ENCODE peak calls at places on chromosomes 6 and 20, in nine cellular contexts. R, K, Z, E, O, I, X, Q and A are unnamed samples.

GRCh38 chr6:42293579-42293978 is 75.9 kb upstream of the MRPS10 start:
- DNase-seq in R (no peak), K (no peak), Z (no peak), E (no peak), O (no peak), I (no peak), X (no peak), Q (no peak), A (no peak)

GRCh38 chr6:105783333-105783945 is 302.7 kb upstream of the PRDM1 start:
- DNase-seq in R (no peak), K (no peak), Z (no peak), E (no peak), O (no peak), I (no peak), X (no peak), Q (no peak), A (no peak)

GRCh38 chr6:6714498-6715360 is 126.2 kb downstream of the LY86 start:
- DNase-seq in R (no peak), K (no peak), Z (no peak), E (no peak), O (no peak), I (no peak), X (no peak), Q (peak), A (no peak)

GRCh38 chr6:97815413-97815812 is 532.4 kb upstream of the MMS22L start:
- DNase-seq in R (no peak), K (no peak), Z (no peak), E (no peak), O (no peak), I (no peak), X (no peak), Q (no peak), A (no peak)

GRCh38 chr6:41757268-41757667 is 10.1 kb upstream of the PGC start:
- DNase-seq in R (no peak), K (no peak), Z (no peak), E (no peak), O (no peak), I (no peak), X (no peak), Q (no peak), A (no peak)

GRCh38 chr20:36745234-36745926 is 510 bp downstream of the NDRG3 start:
- DNase-seq in R (peak), K (no peak), Z (peak), E (no peak), O (no peak), I (peak), X (no peak), Q (peak), A (peak)

GRCh38 chr6:139030211-139030530 is 1.6 kb downstream of the ABRACL start:
- DNase-seq in R (no peak), K (no peak), Z (no peak), E (no peak), O (no peak), I (no peak), X (no peak), Q (no peak), A (no peak)

GRCh38 chr6:78533426-78533825 is 333.9 kb upstream of the IRAK1BP1 start:
- DNase-seq in R (no peak), K (no peak), Z (no peak), E (no peak), O (no peak), I (no peak), X (no peak), Q (no peak), A (no peak)

DNA sequence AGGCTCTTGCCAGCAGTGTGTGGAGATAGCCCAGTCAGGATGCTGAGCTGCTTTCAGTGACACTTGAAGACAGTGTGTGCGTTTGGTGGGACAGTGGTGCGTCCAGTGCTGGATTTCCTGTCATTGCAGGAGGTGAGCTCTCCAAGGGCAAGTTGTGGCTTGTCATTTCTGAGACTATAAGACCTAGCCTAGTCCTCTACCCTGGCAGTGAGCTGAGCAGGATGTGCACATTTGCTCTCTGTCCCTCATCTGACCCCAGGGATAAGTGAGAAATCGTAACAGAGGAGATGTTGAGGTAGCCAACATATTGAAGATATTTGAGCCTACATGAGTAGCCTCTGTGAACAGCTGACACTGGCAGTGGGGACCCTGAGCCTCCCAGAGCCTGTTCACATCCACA is 47.8 kb upstream of the RNF8 start:
- DNase-seq in R (no peak), K (no peak), Z (no peak), E (no peak), O (no peak), I (no peak), X (no peak), Q (no peak), A (no peak)
- TF ChIP-seq EP300 in R (no peak), K (no peak), Z (no peak), E (no peak), O (no peak), I (no peak), X (no peak), Q (no peak), A (no peak)

DNA sequence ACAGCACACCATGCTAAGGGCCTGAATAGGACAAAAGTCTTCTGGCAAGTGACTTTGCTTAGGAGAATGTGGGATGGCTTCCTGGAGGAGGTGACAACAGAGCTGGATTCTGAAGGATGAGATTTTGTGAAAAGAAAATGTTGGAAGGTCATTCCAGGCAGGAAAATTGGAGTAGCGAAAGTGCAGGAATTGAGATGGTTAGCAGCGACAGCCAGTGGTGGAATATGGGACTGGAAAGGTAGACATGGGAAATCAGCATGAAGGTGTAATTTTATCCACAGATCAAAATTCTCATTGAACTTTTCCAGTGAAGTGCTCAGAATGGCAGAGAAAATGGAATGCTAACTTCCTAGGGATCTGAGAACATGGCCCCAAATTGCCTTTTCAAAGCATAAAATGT is 5.7 kb upstream of the BACH2 start:
- DNase-seq in R (no peak), K (no peak), Z (no peak), E (no peak), O (no peak), I (no peak), X (no peak), Q (no peak), A (no peak)
- TF ChIP-seq CTCF in R (no peak), K (no peak), Z (no peak), E (no peak), O (no peak), I (peak), X (no peak), Q (no peak), A (no peak)

GRCh38 chr6:85449818-85450577 is at the start of gene NT5E:
- DNase-seq in R (peak), K (peak), Z (peak), E (peak), O (peak), I (peak), X (no peak), Q (peak), A (peak)
- TF ChIP-seq POLR2A in R (peak), K (no peak), Z (peak), E (peak), O (peak), I (peak), X (peak), Q (peak), A (no peak)

DNA sequence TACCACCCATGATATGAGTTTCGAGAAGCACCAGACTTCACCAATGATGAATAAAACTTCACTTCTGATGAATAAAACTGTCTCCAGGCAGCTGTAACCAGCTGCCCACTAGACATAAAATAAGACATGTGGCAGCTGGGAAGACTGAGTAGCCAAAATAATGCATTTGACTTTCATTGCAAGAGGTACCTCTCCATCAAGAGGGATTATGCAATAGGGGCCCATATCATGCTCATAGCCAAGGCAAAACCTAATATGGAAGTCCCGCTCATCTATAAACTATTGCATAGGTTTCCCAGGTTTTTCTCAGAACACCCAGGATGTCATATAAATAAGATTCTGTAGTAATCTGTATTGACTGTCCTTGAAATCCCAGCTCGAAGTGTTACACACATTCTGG is 155.5 kb downstream of the SIM1 start:
- DNase-seq in R (no peak), K (no peak), Z (no peak), E (no peak), O (no peak), I (no peak), X (no peak), Q (no peak), A (no peak)
- TF ChIP-seq EP300 in R (no peak), K (no peak), Z (no peak), E (no peak), O (no peak), I (no peak), X (no peak), Q (no peak), A (no peak)

DNA sequence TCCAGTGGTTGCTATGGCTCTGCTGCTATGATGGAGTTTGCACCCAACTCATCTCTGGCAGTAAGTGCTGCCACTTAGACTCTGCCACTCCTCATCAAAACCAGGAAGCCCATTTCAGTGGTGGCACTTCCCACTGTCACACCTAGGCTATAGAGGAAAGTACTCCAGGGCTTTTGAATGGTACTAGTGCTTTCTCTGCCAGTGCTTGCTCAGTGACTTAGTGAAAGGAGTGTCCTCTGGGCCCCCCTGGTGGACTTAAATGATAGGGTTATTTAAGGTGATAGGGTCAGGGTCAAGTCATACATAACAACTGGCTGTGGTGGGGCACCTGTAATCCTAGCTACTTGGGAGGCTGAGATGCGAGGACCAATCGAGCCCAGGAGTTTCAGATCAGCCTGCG is 22.8 kb downstream of the FITM2 start:
- DNase-seq in R (peak), K (no peak), Z (no peak), E (no peak), O (no peak), I (peak), X (no peak), Q (no peak), A (no peak)
- TF ChIP-seq CTCF in R (no peak), K (no peak), Z (no peak), E (no peak), O (no peak), I (peak), X (no peak), Q (no peak), A (no peak)

DNA sequence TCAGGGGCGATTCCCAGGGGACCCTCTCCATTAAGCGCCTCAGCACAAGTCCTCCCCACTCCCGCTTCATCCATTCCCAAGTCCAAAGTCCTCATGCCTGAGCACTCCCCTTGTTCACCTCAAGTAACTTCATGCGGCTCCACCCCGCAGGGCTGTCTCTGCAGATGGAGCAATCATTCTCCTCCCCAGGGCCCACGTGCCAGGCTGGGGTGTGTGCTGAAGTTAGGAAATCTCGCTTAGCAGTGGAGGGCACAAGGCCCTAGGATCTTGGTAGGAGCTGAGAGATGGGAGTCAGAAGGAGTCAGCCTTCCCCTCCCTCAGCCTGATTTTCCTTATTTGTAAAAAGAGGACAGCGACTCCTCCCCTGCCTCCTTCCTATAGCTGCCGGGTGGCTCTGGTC is 3.5 kb downstream of the TGM3 start:
- DNase-seq in R (peak), K (no peak), Z (peak), E (no peak), O (peak), I (no peak), X (no peak), Q (no peak), A (peak)
- TF ChIP-seq POLR2A in R (no peak), K (no peak), Z (no peak), E (no peak), O (no peak), I (no peak), X (no peak), Q (no peak), A (no peak)

DNA sequence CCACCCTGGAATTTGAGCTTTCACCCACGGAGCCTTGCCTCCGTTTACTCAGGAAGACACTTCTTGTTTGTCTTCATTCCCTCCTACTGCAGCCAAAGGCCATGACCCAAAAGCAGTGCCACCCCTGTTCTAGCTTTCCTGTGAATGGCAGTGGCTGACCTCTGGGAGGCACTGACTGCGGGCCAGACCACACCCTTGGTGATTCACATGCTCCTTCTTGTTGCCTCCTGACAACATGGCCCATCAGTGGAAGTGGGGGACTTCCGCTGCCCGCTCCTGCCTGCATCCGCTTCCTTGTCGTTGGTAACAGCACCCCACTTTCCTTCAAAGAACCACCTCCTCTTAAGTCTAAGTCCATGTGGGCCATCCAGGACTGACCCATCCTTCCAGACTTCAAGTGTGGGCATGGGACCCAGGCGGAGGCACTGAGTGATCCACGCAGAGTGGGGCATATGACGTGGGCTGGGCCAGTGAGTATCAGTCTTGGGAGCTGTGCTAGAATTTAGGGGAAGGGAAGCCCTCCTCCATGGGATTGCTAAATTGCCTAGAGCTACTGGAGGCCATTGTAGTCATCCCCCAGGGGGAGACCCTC is 35.1 kb upstream of the KCNB1 start:
- DNase-seq in R (no peak), K (no peak), Z (no peak), E (no peak), O (no peak), I (no peak), X (no peak), Q (peak), A (no peak)
- TF ChIP-seq EP300 in R (no peak), K (no peak), Z (no peak), E (no peak), O (no peak), I (no peak), X (no peak), Q (no peak), A (no peak)

GRCh38 chr20:20864346-20865096 is 152.1 kb upstream of the RALGAPA2 start:
- DNase-seq in R (no peak), K (no peak), Z (peak), E (no peak), O (no peak), I (peak), X (no peak), Q (no peak), A (no peak)
- TF ChIP-seq CTCF in R (no peak), K (peak), Z (peak), E (no peak), O (no peak), I (peak), X (peak), Q (no peak), A (no peak)

GRCh38 chr6:71206086-71206485 is 82.5 kb upstream of the OGFRL1 start:
- DNase-seq in R (no peak), K (no peak), Z (no peak), E (no peak), O (no peak), I (no peak), X (no peak), Q (no peak), A (no peak)

GRCh38 chr6:71209206-71209605 is 79.4 kb upstream of the OGFRL1 start:
- DNase-seq in R (no peak), K (no peak), Z (no peak), E (no peak), O (no peak), I (no peak), X (no peak), Q (no peak), A (no peak)

GRCh38 chr6:71203211-71203610 is 85.4 kb upstream of the OGFRL1 start:
- DNase-seq in R (no peak), K (no peak), Z (no peak), E (no peak), O (no peak), I (no peak), X (no peak), Q (no peak), A (no peak)

GRCh38 chr6:71204741-71205140 is 83.9 kb upstream of the OGFRL1 start:
- DNase-seq in R (no peak), K (no peak), Z (no peak), E (no peak), O (no peak), I (no peak), X (no peak), Q (no peak), A (no peak)

GRCh38 chr6:71205336-71205956 is 83.2 kb upstream of the OGFRL1 start:
- DNase-seq in R (no peak), K (no peak), Z (no peak), E (no peak), O (no peak), I (no peak), X (no peak), Q (no peak), A (no peak)
- TF ChIP-seq POLR2A in R (no peak), K (no peak), Z (no peak), E (no peak), O (no peak), I (no peak), X (no peak), Q (no peak), A (no peak)

GRCh38 chr6:149237464-149237863 is 80.0 kb upstream of the TAB2 start:
- DNase-seq in R (no peak), K (no peak), Z (no peak), E (no peak), O (no peak), I (no peak), X (no peak), Q (no peak), A (no peak)

GRCh38 chr6:149236584-149236983 is 80.9 kb upstream of the TAB2 start:
- DNase-seq in R (no peak), K (no peak), Z (no peak), E (no peak), O (no peak), I (no peak), X (no peak), Q (no peak), A (no peak)

GRCh38 chr6:149233056-149233715 is 84.3 kb upstream of the TAB2 start:
- DNase-seq in R (no peak), K (no peak), Z (peak), E (no peak), O (no peak), I (peak), X (no peak), Q (no peak), A (no peak)

GRCh38 chr6:149234051-149234962 is 83.2 kb upstream of the TAB2 start:
- DNase-seq in R (no peak), K (no peak), Z (no peak), E (no peak), O (no peak), I (no peak), X (no peak), Q (no peak), A (no peak)

GRCh38 chr6:149235130-149235561 is 82.4 kb upstream of the TAB2 start:
- DNase-seq in R (peak), K (no peak), Z (peak), E (peak), O (no peak), I (peak), X (peak), Q (no peak), A (no peak)
- TF ChIP-seq EP300 in R (no peak), K (no peak), Z (no peak), E (no peak), O (peak), I (no peak), X (peak), Q (no peak), A (no peak)